ENCODE peak calls at places on chromosomes 6 and 20, in four cellular contexts. P is neural progenitor cell, X is sigmoid colon, D is cardiac muscle cell. E is an unnamed sample.
A peak's percentile ranks its signal among the peaks of the same experiment; 100 is the strongest.

GRCh38 chr6:33856655-33857054 is 52.9 kb upstream of the MLN start:
- DNase-seq in P (no peak), X (no peak), D (no peak), E (peak; percentile 79)

GRCh38 chr6:75347797-75348610 is 63.4 kb upstream of the TMEM30A start:
- DNase-seq in P (no peak), X (no peak), D (no peak), E (no peak)

GRCh38 chr6:37699138-37699766 is 1.6 kb upstream of the MDGA1 start:
- DNase-seq in P (no peak), X (no peak), D (no peak), E (peak; percentile 71)

GRCh38 chr20:1669304-1669703 is 11.7 kb upstream of the SIRPG start:
- DNase-seq in P (no peak), X (no peak), D (no peak), E (no peak)

GRCh38 chr6:106360989-106361430 is 493 bp downstream of the CRYBG1 start:
- DNase-seq in P (peak; percentile 44), X (no peak), D (no peak), E (peak; percentile 26)

GRCh38 chr6:16205377-16206144 is 32.8 kb upstream of the GMPR start:
- DNase-seq in P (no peak), X (no peak), D (peak; percentile 84), E (no peak)

GRCh38 chr6:130503146-130503545 is 137.3 kb downstream of the TMEM200A start:
- DNase-seq in P (no peak), X (no peak), D (peak; percentile 63), E (no peak)

GRCh38 chr6:3843379-3844096 is 5.6 kb upstream of the FAM50B start:
- DNase-seq in P (no peak), X (no peak), D (no peak), E (no peak)

GRCh38 chr6:40958740-40959139 is 80.3 kb downstream of the UNC5CL start:
- DNase-seq in P (no peak), X (no peak), D (no peak), E (no peak)

GRCh38 chr6:146968041-146968760 is 236.0 kb upstream of the STXBP5 start:
- DNase-seq in P (no peak), X (no peak), D (peak; percentile 83), E (no peak)

GRCh38 chr6:11632231-11632630 is 94.7 kb downstream of the TMEM170B start:
- DNase-seq in P (no peak), X (no peak), D (no peak), E (no peak)

GRCh38 chr20:6999381-6999780 is 231.9 kb downstream of the BMP2 start:
- DNase-seq in P (no peak), X (no peak), D (no peak), E (no peak)

GRCh38 chr6:105804436-105804835 is 281.7 kb upstream of the PRDM1 start:
- DNase-seq in P (no peak), X (no peak), D (peak; percentile 2), E (no peak)

GRCh38 chr6:26020983-26021349 is 58.4 kb downstream of the TRIM38 start:
- DNase-seq in P (peak; percentile 64), X (peak; percentile 84), D (peak; percentile 71), E (no peak)

GRCh38 chr6:33123732-33124524 is 48.1 kb downstream of the HLA-DPB1 start:
- DNase-seq in P (peak; percentile 84), X (no peak), D (peak; percentile 58), E (peak; percentile 61)

GRCh38 chr20:41373851-41374567 is 7.4 kb upstream of the EMILIN3 start:
- DNase-seq in P (no peak), X (no peak), D (no peak), E (no peak)

GRCh38 chr6:170266061-170266825 is 24.6 kb downstream of the DLL1 start:
- DNase-seq in P (peak; percentile 35), X (no peak), D (peak; percentile 5), E (no peak)

GRCh38 chr20:33732166-33732970 is 572 bp downstream of the ZNF341 start:
- DNase-seq in P (no peak), X (peak; percentile 93), D (no peak), E (peak; percentile 78)

GRCh38 chr6:163951990-163952389 is 537.5 kb downstream of the QKI start:
- DNase-seq in P (no peak), X (no peak), D (no peak), E (no peak)

GRCh38 chr6:131161987-131162386 is 26.7 kb downstream of the AKAP7 start:
- DNase-seq in P (peak; percentile 15), X (no peak), D (no peak), E (no peak)

GRCh38 chr20:58549681-58550542 is 34.7 kb upstream of the APCDD1L start:
- DNase-seq in P (no peak), X (peak; percentile 29), D (no peak), E (no peak)

GRCh38 chr20:62052336-62052841 is 13.3 kb downstream of the TAF4 start:
- DNase-seq in P (no peak), X (no peak), D (no peak), E (no peak)

GRCh38 chr20:47950103-47950502 is 164.8 kb upstream of the SULF2 start:
- DNase-seq in P (no peak), X (no peak), D (peak; percentile 78), E (no peak)

GRCh38 chr20:18395544-18395943 is 71.3 kb downstream of the DZANK1 start:
- DNase-seq in P (no peak), X (no peak), D (no peak), E (no peak)

GRCh38 chr6:33029297-33030184 is 20.1 kb upstream of the HLA-DOA start:
- DNase-seq in P (no peak), X (no peak), D (peak; percentile 29), E (peak; percentile 67)

GRCh38 chr6:42352856-42353564 is 98.7 kb downstream of the TRERF1 start:
- DNase-seq in P (no peak), X (no peak), D (peak; percentile 42), E (no peak)

GRCh38 chr6:43516697-43517502 is at the start of the genes POLR1C and YIPF3:
- DNase-seq in P (peak; percentile 99), X (peak; percentile 99), D (peak; percentile 98), E (peak; percentile 97)
- H3K27me3 ChIP-seq in P (no peaks in the 10 kb centered on the region), X (no peaks in the 10 kb centered on the region), D (no peaks in the 10 kb centered on the region), E (no peaks in the 10 kb centered on the region)

GRCh38 chr6:143293526-143293925 is 157.0 kb downstream of the ADAT2 start:
- DNase-seq in P (no peak), X (no peak), D (no peak), E (no peak)

GRCh38 chr6:143288923-143289322 is 161.6 kb downstream of the ADAT2 start:
- DNase-seq in P (no peak), X (no peak), D (no peak), E (no peak)

GRCh38 chr6:143294265-143294664 is 156.2 kb downstream of the ADAT2 start:
- DNase-seq in P (no peak), X (no peak), D (no peak), E (no peak)

GRCh38 chr6:143286280-143286795 is 164.2 kb downstream of the ADAT2 start:
- DNase-seq in P (no peak), X (no peak), D (peak; percentile 43), E (no peak)

GRCh38 chr6:143290206-143290605 is 160.3 kb downstream of the ADAT2 start:
- DNase-seq in P (no peak), X (no peak), D (no peak), E (no peak)
- H3K27me3 ChIP-seq in P (no peaks in the 10 kb centered on the region), X (no peaks in the 10 kb centered on the region), D (no peaks in the 10 kb centered on the region), E (no peaks in the 10 kb centered on the region)

DNA sequence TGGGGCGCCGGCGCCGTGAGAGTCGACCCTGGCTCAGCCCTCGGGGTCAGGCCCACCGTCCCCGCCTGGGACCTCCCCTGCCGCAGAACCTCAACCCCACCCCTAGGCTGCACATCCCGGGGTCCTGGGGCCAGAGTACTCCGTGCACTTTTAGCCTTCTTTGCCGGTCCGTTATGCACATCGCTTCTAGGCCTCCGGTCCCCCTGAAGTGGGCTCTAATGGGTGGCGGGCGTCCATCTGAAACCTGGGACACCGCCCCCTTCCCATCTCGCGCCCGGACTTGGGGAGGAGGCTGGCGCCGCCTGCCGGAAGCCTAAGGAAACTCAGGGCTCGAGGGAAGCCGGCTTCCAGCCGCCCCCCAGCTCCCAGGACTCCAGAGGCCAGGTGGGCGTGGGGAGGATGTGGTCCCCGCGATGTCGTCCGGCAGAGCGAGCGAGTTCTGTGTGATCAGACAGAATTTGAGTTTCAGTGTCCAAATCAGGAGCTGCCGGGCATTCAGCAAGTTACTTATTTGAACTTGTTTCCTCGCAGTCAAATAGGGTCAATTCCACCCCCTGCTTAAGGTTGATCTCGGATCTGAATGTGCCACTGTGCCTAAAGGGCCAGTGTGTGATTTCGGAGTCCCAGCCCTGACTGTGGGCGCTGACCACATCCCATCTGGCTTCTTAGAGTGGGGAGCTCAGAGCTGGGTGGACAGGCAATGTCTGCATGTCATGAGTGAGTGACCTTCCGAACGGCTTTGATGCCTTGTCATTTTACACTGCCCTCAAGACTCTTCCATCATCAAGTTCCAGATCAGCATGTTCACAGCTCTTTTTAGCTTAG is 47.6 kb downstream of the CPXM1 start:
- DNase-seq in P (peak; percentile 90), X (peak; percentile 68), D (peak; percentile 57), E (peak; percentile 28)
- H3K27me3 ChIP-seq in P (peaks cover 75% of the 10 kb centered on the region), X (peaks cover 3% of the 10 kb centered on the region), D (peaks cover 75% of the 10 kb centered on the region), E (peaks cover 13% of the 10 kb centered on the region)

GRCh38 chr20:10313701-10314100 is 95.1 kb downstream of the SNAP25 start:
- DNase-seq in P (peak; percentile 77), X (no peak), D (peak; percentile 63), E (no peak)
- H3K27me3 ChIP-seq in P (no peaks in the 10 kb centered on the region), X (no peaks in the 10 kb centered on the region), D (no peaks in the 10 kb centered on the region), E (peaks cover 4% of the 10 kb centered on the region)

GRCh38 chr6:84767591-84768201 is 3.3 kb upstream of the TBX18 start:
- DNase-seq in P (no peak), X (no peak), D (no peak), E (no peak)
- H3K27me3 ChIP-seq in P (peaks cover 100% of the 10 kb centered on the region), X (peaks cover 82% of the 10 kb centered on the region), D (peaks cover 100% of the 10 kb centered on the region), E (peaks cover 35% of the 10 kb centered on the region)

GRCh38 chr20:45269056-45269455 is 14.7 kb upstream of the SLPI start:
- DNase-seq in P (no peak), X (no peak), D (no peak), E (no peak)
- H3K27me3 ChIP-seq in P (no peaks in the 10 kb centered on the region), X (no peaks in the 10 kb centered on the region), D (no peaks in the 10 kb centered on the region), E (peaks cover 10% of the 10 kb centered on the region)

DNA sequence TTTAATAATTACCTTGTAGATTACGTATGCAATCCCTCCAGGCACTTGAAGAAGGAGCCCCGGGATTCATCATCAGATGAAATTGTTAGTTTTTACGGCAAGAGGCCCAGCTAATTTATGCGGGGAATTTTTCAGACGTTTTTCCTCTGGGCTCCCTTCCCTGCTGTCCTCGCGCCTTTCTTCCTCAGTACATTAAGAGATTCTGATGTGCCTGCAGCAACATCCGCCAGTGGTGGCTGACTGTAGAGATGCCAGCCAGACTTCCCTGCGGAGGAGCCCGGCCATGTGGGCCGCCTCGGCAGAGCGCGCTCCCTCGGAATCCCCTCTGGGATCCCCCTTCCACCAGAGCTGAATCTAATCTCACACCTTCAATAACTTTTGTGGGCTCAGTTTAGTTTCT is 46.4 kb upstream of the POU3F2 start:
- DNase-seq in P (peak; percentile 45), X (no peak), D (no peak), E (no peak)
- H3K27me3 ChIP-seq in P (peaks cover 6% of the 10 kb centered on the region), X (no peaks in the 10 kb centered on the region), D (no peaks in the 10 kb centered on the region), E (no peaks in the 10 kb centered on the region)